ENCODE peak calls at places on chromosome 18, in four cellular contexts. F is RWPE1, U is cardiac muscle cell, M is breast epithelium. L is an unnamed sample.

GRCh38 chr18:7598167-7599062 is 31.3 kb downstream of the PTPRM start:
- DNase-seq in M (no peak), U (peak), F (no peak), L (no peak)

GRCh38 chr18:43662657-43663056 is 385.4 kb upstream of the SYT4 start:
- DNase-seq in M (no peak), F (peak), U (peak), L (no peak)

GRCh38 chr18:44411971-44412370 is 268.7 kb upstream of the SETBP1 start:
- DNase-seq in F (no peak), U (no peak), M (no peak), L (no peak)

GRCh38 chr18:48541026-48541746 is 2.4 kb downstream of the CTIF start:
- DNase-seq in M (peak), F (peak), U (peak), L (no peak)

GRCh38 chr18:63097198-63097597 is 222.4 kb downstream of the BCL2 start:
- DNase-seq in F (no peak), M (no peak), U (no peak), L (no peak)

GRCh38 chr18:22174341-22175148 is 5.2 kb downstream of the GATA6 start:
- DNase-seq in U (no peak), F (no peak), M (no peak), L (no peak)

GRCh38 chr18:51196811-51197660 is 445 bp downstream of the MEX3C start:
- DNase-seq in M (peak), U (peak), F (no peak), L (peak)

GRCh38 chr18:74635202-74635969 is 37.7 kb downstream of the ZNF407 start:
- DNase-seq in M (no peak), F (no peak), U (no peak), L (no peak)

GRCh38 chr18:78688249-78688648 is 291.4 kb upstream of the SALL3 start:
- DNase-seq in U (no peak), M (no peak), F (no peak), L (no peak)

GRCh38 chr18:79206444-79206843 is 137.2 kb downstream of the ATP9B start:
- DNase-seq in U (no peak), F (no peak), M (no peak), L (no peak)

GRCh38 chr18:5302606-5303005 is 7.1 kb upstream of the ZBTB14 start:
- DNase-seq in U (no peak), M (no peak), F (no peak), L (no peak)

GRCh38 chr18:76075777-76076176 is 419.3 kb downstream of the ZNF516 start:
- DNase-seq in M (no peak), F (no peak), U (no peak), L (no peak)

GRCh38 chr18:62634471-62634870 is 80.9 kb upstream of the PHLPP1 start:
- DNase-seq in M (no peak), F (no peak), U (no peak), L (no peak)

GRCh38 chr18:9531791-9532410 is 56.6 kb downstream of the RALBP1 start:
- DNase-seq in M (no peak), F (no peak), U (no peak), L (no peak)

GRCh38 chr18:35938158-35938557 is 34.3 kb upstream of the RMP24 start:
- DNase-seq in U (peak), F (peak), M (no peak), L (no peak)

GRCh38 chr18:48896875-48897511 is 53.8 kb downstream of the SMAD7 start:
- DNase-seq in M (peak), F (no peak), U (no peak), L (no peak)

GRCh38 chr18:55266981-55267380 is 307.7 kb upstream of the CCDC68 start:
- DNase-seq in U (no peak), F (no peak), M (no peak), L (no peak)

GRCh38 chr18:5488844-5489243 is 55.0 kb downstream of the EPB41L3 start:
- DNase-seq in M (no peak), U (peak), F (no peak), L (no peak)

GRCh38 chr18:45166341-45167108 is 448.8 kb upstream of the SLC14A2 start:
- DNase-seq in U (peak), M (no peak), F (peak), L (no peak)

GRCh38 chr18:49055787-49056186 is 105.0 kb upstream of the SMAD7 start:
- DNase-seq in M (no peak), F (no peak), U (peak), L (no peak)

GRCh38 chr18:8351173-8351572 is 258.1 kb upstream of the RAB12 start:
- DNase-seq in U (no peak), F (no peak), M (no peak), L (no peak)

GRCh38 chr18:8049147-8049546 is 482.0 kb downstream of the PTPRM start:
- DNase-seq in M (no peak), U (no peak), F (no peak), L (no peak)

GRCh38 chr18:41767960-41768359 is 187.1 kb upstream of the PIK3C3 start:
- DNase-seq in U (peak), M (no peak), F (peak), L (no peak)

GRCh38 chr18:48947583-48947982 is 3.2 kb downstream of the SMAD7 start:
- DNase-seq in M (no peak), F (no peak), U (no peak), L (no peak)

GRCh38 chr18:50802133-50802532 is 17.7 kb downstream of the MRO start:
- DNase-seq in F (peak), U (no peak), M (no peak), L (no peak)

GRCh38 chr18:13235326-13235937 is 16.9 kb downstream of the LDLRAD4 start:
- DNase-seq in M (no peak), F (no peak), U (no peak), L (no peak)

GRCh38 chr18:63306249-63306648 is 13.3 kb downstream of the BCL2 start:
- DNase-seq in M (no peak), F (no peak), U (no peak), L (no peak)

GRCh38 chr18:77016133-77016839 is 116.3 kb downstream of the MBP start:
- DNase-seq in M (no peak), U (no peak), F (no peak), L (no peak)

GRCh38 chr18:55345103-55345950 is 242.7 kb downstream of the TCF4 start:
- DNase-seq in U (no peak), M (no peak), F (no peak), L (no peak)

GRCh38 chr18:51107594-51108305 is 77.7 kb downstream of the SMAD4 start:
- DNase-seq in M (no peak), F (no peak), U (no peak), L (no peak)

GRCh38 chr18:45171575-45172225 is 443.6 kb upstream of the SLC14A2 start:
- DNase-seq in U (peak), M (no peak), F (no peak), L (no peak)

GRCh38 chr18:73895701-73896100 is 251.9 kb downstream of the FBXO15 start:
- DNase-seq in F (peak), M (no peak), U (no peak), L (no peak)

GRCh38 chr18:28040720-28041119 is 136.2 kb downstream of the CDH2 start:
- DNase-seq in M (no peak), U (no peak), F (no peak), L (no peak)
- H3K27ac ChIP-seq in M (no peak), U (peak), F (no peak), L (no peak)

GRCh38 chr18:25047983-25048382 is 304.0 kb downstream of the ZNF521 start:
- DNase-seq in M (no peak), F (no peak), U (no peak), L (no peak)

GRCh38 chr18:25044694-25045093 is 307.3 kb downstream of the ZNF521 start:
- DNase-seq in M (no peak), F (no peak), U (no peak), L (no peak)

GRCh38 chr18:25050605-25051004 is 301.4 kb downstream of the ZNF521 start:
- DNase-seq in F (no peak), M (no peak), U (no peak), L (no peak)

GRCh38 chr18:25043104-25043503 is 308.9 kb downstream of the ZNF521 start:
- DNase-seq in U (no peak), M (no peak), F (no peak), L (no peak)

DNA sequence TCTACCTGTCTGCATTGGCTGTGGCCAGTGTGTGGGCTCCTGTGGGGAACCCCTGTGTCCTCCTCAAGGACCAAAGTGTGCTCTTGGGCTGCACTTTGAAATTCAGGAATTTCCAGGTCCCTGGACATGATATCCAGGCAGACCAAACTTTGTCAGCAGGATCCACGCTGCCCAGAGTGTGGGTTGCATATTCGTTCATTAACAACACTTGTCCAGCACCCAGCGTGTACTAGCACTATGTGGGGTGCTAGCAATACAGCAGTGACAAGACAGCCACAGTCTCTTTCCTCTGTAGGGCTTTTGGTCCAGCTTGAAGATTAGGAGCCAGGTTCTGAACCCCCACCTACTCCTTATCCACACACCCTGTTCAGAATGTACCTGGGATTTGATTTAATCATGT is 304.5 kb downstream of the ZNF521 start:
- DNase-seq in U (no peak), F (no peak), M (no peak), L (no peak)
- TF ChIP-seq CTCF in U (no peak), F (no peak), M (no peak), L (no peak)

GRCh38 chr18:23356416-23356815 is 96.7 kb upstream of the RIOK3 start:
- DNase-seq in U (no peak), F (no peak), M (no peak), L (no peak)

GRCh38 chr18:23357992-23358594 is 95.0 kb upstream of the RIOK3 start:
- DNase-seq in F (no peak), U (peak), M (peak), L (no peak)

GRCh38 chr18:23355206-23355605 is 97.9 kb upstream of the RIOK3 start:
- DNase-seq in F (no peak), U (no peak), M (no peak), L (no peak)

GRCh38 chr18:23354625-23355024 is 98.5 kb upstream of the RIOK3 start:
- DNase-seq in M (no peak), F (peak), U (peak), L (no peak)

DNA sequence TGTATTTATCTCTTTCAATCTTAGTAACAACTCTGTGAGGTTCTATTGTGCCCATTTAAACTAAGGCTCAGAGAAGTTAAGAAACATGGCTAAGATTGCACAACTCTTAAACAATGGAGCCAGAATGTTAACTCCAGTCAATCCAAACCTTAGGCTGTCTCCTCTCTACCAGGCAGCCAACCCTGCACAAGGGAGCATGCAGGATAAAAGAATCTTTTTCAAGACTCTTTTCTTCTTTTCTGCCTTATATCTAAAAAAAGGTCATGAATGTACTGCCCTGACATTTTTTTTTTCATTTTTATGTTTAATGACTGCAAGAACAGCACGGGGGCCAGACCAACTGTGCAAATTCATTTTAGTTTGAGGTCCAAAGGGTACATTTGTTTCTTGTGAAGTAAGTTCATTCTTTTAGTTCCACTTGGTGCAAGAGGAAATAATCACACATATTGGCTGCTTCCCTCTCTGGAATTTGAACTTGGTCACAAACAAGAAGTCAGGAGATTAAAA is 96.1 kb upstream of the RIOK3 start:
- DNase-seq in M (no peak), U (peak), F (no peak), L (no peak)
- H3K27ac ChIP-seq in M (peak), U (no peak), F (no peak), L (no peak)

DNA sequence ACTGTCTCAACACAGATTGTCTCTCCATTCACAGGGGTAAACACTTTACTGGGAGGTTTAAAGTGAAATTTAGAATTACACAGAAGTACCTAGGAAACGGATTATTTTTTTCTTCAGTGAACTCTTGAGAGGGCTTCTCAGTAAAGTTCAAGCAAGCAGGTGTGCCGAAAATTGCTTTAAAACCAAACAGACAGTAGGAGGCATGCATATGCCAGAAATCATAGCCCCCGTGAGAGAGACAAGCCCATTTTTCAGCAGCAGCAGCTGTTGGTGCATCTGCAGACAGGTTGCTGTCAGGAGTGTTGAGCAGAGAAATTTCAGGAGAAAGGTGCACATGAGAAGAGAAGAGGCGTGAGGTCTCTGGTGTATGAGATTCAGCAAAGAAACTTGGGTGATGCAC is 2115.5 kb upstream of the CELF4 start:
- DNase-seq in U (no peak), F (no peak), M (no peak), L (no peak)
- TF ChIP-seq CTCF in U (no peak), F (no peak), M (no peak), L (no peak)

GRCh38 chr18:67865400-67865799 is 348.9 kb upstream of the DSEL start:
- DNase-seq in F (no peak), M (no peak), U (no peak), L (no peak)
- H3K27ac ChIP-seq in F (no peak), M (no peak), U (no peak), L (no peak)

DNA sequence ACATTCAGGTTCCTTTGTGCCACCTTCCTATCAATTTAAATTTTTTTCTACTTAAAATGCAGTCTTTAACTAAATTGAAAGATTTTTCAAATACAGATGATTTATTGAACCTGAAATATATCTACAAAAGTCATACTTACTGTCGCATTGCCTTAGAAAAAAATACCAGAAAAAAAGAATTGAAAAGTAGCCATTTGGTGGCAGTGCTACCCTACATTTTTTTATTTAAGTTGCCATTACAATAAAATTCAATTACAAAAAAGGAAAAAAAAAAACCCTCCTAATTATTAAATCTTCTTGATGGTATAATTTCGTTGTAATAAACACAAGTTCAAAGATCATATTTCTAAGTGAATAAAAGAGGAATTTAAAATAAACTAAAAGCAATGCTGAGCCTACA is 43.4 kb downstream of the DSC3 start:
- DNase-seq in F (no peak), M (no peak), U (peak), L (no peak)
- TF ChIP-seq CTCF in F (no peak), M (no peak), U (no peak), L (peak)

GRCh38 chr18:2846638-2847340 is at the start of gene EMILIN2:
- DNase-seq in U (peak), F (peak), M (peak), L (peak)
- H3K27ac ChIP-seq in U (peak), F (no peak), M (peak), L (no peak)

GRCh38 chr18:66553824-66554223 is 50.1 kb downstream of the CDH19 start:
- DNase-seq in U (peak), M (no peak), F (no peak), L (no peak)

DNA sequence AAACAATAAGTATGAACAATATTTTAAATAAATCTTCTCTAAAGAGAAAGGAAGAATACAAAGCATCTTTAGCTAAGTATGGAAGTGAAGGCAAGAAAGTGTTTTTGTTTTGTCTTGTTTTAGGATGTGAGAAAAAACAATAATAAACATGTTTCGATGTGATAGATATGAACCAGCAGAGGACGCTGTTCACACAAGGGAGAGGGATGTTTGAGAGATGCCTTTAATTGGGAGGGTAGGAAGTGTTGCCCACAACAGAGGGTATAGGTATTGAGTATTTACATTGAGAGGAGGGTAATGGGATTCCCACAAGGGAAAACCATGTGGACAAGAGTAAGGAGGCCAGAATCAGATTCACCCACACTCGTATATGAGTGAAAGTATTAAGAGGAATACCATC is 55.1 kb downstream of the CDH19 start:
- DNase-seq in M (no peak), F (no peak), U (peak), L (no peak)
- TF ChIP-seq CTCF in M (no peak), F (no peak), U (no peak), L (no peak)

DNA sequence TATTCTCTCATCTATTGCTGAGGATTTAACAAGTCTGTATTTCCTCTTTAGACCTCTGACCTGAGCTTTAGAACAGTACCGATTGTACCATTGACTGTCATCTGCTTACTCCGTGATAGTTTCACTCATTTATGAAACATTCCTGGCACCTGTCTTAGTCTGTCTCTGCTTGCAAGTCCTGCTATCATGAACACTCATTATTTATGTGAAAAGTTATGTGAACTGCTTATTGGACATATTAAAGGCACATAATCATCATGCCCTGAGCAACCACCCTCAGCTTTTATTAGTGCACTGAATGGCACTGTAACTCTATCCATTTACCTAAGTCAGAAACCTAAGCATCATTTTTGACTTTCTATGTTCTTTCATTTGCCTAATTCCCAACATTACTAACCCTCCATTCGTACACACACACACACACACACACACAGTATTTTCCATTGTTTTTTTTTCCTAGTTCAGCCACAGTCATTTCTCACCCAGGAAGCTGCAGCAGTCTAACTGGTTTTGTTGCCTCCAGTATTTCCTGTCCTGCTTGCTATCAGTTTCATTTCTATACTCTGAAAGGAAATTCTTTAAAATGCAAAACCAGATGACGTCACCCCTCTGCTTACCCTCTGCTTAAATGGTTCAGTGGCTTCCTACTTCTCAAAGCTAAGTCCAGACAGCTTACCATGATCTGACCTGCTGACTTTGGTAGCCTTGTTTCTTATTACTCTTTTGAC is 146.1 kb downstream of the HAUS1 start:
- DNase-seq in F (peak), U (peak), M (peak), L (no peak)
- H3K27ac ChIP-seq in F (peak), U (no peak), M (peak), L (peak)